ENCODE peak calls at places on chromosomes 3 and 15, in nine cellular contexts. F is psoas muscle; V is lower lobe of right lung; Y is left lung; L is tibial artery; P is DND-41; M is ovary; D is CD8-positive, alpha-beta T cell; A is SK-N-SH. H is an unnamed sample. For H3K4me1 and H3K27me3, the result is how much of the 10 kb centered on the place peaks cover.

GRCh38 chr3:154926721-154927120 is 153.4 kb upstream of the MME start:
- DNase-seq in F (no peak), V (no peak), Y (no peak), L (no peak), P (no peak), M (no peak), D (no peak), A (no peak), H (no peak)

GRCh38 chr15:82847703-82848102 is 38.3 kb downstream of the WHAMM start:
- DNase-seq in F (no peak), V (no peak), Y (no peak), L (no peak), P (no peak), M (no peak), D (no peak), A (no peak), H (no peak)

GRCh38 chr3:107450254-107450653 is 72.5 kb upstream of the BBX start:
- DNase-seq in F (no peak), V (no peak), Y (no peak), L (no peak), P (no peak), M (no peak), D (no peak), A (no peak), H (no peak)

GRCh38 chr3:67401911-67402310 is 252.5 kb downstream of the SUCLG2 start:
- DNase-seq in F (no peak), V (peak), Y (peak), L (no peak), P (no peak), M (no peak), D (no peak), A (no peak), H (no peak)

GRCh38 chr3:126348308-126348920 is 8.8 kb downstream of the KLF15 start:
- DNase-seq in F (peak), V (peak), Y (peak), L (peak), P (no peak), M (peak), D (no peak), A (peak), H (no peak)

GRCh38 chr3:17759901-17760300 is 17.5 kb upstream of the TBC1D5 start:
- DNase-seq in F (no peak), V (no peak), Y (no peak), L (no peak), P (no peak), M (no peak), D (no peak), A (no peak), H (no peak)

GRCh38 chr3:43632269-43632733 is 10.5 kb upstream of the ANO10 start:
- DNase-seq in F (no peak), V (no peak), Y (no peak), L (no peak), P (no peak), M (no peak), D (no peak), A (no peak), H (no peak)

GRCh38 chr3:16728762-16729745 is 123.8 kb upstream of the DAZL start:
- DNase-seq in F (no peak), V (no peak), Y (no peak), L (no peak), P (no peak), M (no peak), D (no peak), A (no peak), H (no peak)

GRCh38 chr15:67050522-67051087 is 14.8 kb upstream of the SMAD3 start:
- DNase-seq in F (no peak), V (no peak), Y (no peak), L (no peak), P (no peak), M (no peak), D (no peak), A (no peak), H (no peak)

GRCh38 chr15:63985221-63986184 is 60.8 kb downstream of the DAPK2 start:
- DNase-seq in F (peak), V (peak), Y (peak), L (peak), P (no peak), M (peak), D (no peak), A (no peak), H (peak)

GRCh38 chr3:50008931-50009330 is 69.0 kb downstream of the RBM6 start:
- DNase-seq in F (no peak), V (no peak), Y (no peak), L (no peak), P (no peak), M (no peak), D (no peak), A (no peak), H (no peak)

GRCh38 chr3:139458348-139458747 is 18.0 kb downstream of the RBP2 start:
- DNase-seq in F (no peak), V (no peak), Y (no peak), L (no peak), P (no peak), M (no peak), D (no peak), A (no peak), H (no peak)

GRCh38 chr3:185959609-185960517 is 22.0 kb upstream of the TRA2B start:
- DNase-seq in F (no peak), V (no peak), Y (no peak), L (no peak), P (no peak), M (no peak), D (no peak), A (no peak), H (no peak)

GRCh38 chr15:56788359-56788758 is 55.0 kb upstream of the ZNF280D start:
- DNase-seq in F (no peak), V (no peak), Y (no peak), L (no peak), P (no peak), M (no peak), D (no peak), A (no peak), H (no peak)

GRCh38 chr15:63497642-63498100 is 6.7 kb upstream of the USP3 start:
- DNase-seq in F (no peak), V (peak), Y (peak), L (no peak), P (peak), M (no peak), D (peak), A (no peak), H (no peak)

GRCh38 chr3:100033814-100034490 is 80.3 kb downstream of the FILIP1L start:
- DNase-seq in F (no peak), V (no peak), Y (no peak), L (no peak), P (no peak), M (no peak), D (no peak), A (no peak), H (no peak)

GRCh38 chr15:31261266-31262142 is 65.1 kb upstream of the KLF13 start:
- DNase-seq in F (no peak), V (no peak), Y (peak), L (peak), P (no peak), M (peak), D (no peak), A (no peak), H (no peak)

GRCh38 chr3:126131881-126132750 is 48.2 kb upstream of the SLC41A3 start:
- DNase-seq in F (peak), V (peak), Y (peak), L (peak), P (no peak), M (peak), D (no peak), A (peak), H (peak)

GRCh38 chr3:60079076-60079475 is 1029.3 kb upstream of the CFAP20DC start:
- DNase-seq in F (no peak), V (no peak), Y (no peak), L (no peak), P (peak), M (no peak), D (no peak), A (no peak), H (no peak)

GRCh38 chr15:67080118-67080899 is 14.9 kb downstream of the SMAD3 start:
- DNase-seq in F (peak), V (peak), Y (peak), L (peak), P (no peak), M (peak), D (no peak), A (no peak), H (peak)

GRCh38 chr3:184727357-184728060 is 15.6 kb upstream of the MAGEF1 start:
- DNase-seq in F (peak), V (no peak), Y (no peak), L (no peak), P (peak), M (peak), D (no peak), A (peak), H (no peak)

GRCh38 chr15:31228980-31229826 is 97.4 kb upstream of the KLF13 start:
- DNase-seq in F (no peak), V (peak), Y (peak), L (no peak), P (no peak), M (no peak), D (no peak), A (no peak), H (no peak)

GRCh38 chr3:190435618-190436017 is 14.1 kb downstream of the TMEM207 start:
- DNase-seq in F (no peak), V (no peak), Y (no peak), L (no peak), P (no peak), M (no peak), D (no peak), A (no peak), H (no peak)

GRCh38 chr15:70324001-70324974 is 226.6 kb upstream of the TLE3 start:
- DNase-seq in F (no peak), V (no peak), Y (no peak), L (no peak), P (no peak), M (no peak), D (no peak), A (peak), H (no peak)

GRCh38 chr15:96324192-96324895 is 6.2 kb upstream of the NR2F2 start:
- DNase-seq in F (no peak), V (no peak), Y (no peak), L (peak), P (no peak), M (peak), D (no peak), A (no peak), H (peak)

GRCh38 chr3:71778353-71778752 is 6.6 kb downstream of the PROK2 start:
- DNase-seq in F (no peak), V (no peak), Y (no peak), L (no peak), P (no peak), M (no peak), D (no peak), A (no peak), H (no peak)

GRCh38 chr3:195808741-195809290 is 2.9 kb downstream of the MUC4 start:
- DNase-seq in F (no peak), V (no peak), Y (no peak), L (no peak), P (no peak), M (no peak), D (no peak), A (no peak), H (peak)

GRCh38 chr3:190345027-190345821 is 23.0 kb upstream of the CLDN1 start:
- DNase-seq in F (no peak), V (no peak), Y (no peak), L (no peak), P (no peak), M (peak), D (no peak), A (no peak), H (no peak)

GRCh38 chr15:57596301-57596855 is 4.7 kb downstream of the MYZAP start:
- DNase-seq in F (no peak), V (no peak), Y (no peak), L (no peak), P (no peak), M (no peak), D (no peak), A (no peak), H (no peak)

GRCh38 chr3:10546181-10546624 is 40.8 kb upstream of the ATP2B2 start:
- DNase-seq in F (no peak), V (no peak), Y (no peak), L (no peak), P (no peak), M (no peak), D (no peak), A (no peak), H (no peak)

GRCh38 chr15:82045892-82046667 is at the start of gene MEX3B:
- DNase-seq in F (peak), V (peak), Y (peak), L (peak), P (peak), M (peak), D (peak), A (peak), H (peak)

GRCh38 chr3:184003187-184003967 is 14.3 kb downstream of the ABCC5 start:
- DNase-seq in F (no peak), V (no peak), Y (no peak), L (no peak), P (no peak), M (no peak), D (no peak), A (no peak), H (no peak)

DNA sequence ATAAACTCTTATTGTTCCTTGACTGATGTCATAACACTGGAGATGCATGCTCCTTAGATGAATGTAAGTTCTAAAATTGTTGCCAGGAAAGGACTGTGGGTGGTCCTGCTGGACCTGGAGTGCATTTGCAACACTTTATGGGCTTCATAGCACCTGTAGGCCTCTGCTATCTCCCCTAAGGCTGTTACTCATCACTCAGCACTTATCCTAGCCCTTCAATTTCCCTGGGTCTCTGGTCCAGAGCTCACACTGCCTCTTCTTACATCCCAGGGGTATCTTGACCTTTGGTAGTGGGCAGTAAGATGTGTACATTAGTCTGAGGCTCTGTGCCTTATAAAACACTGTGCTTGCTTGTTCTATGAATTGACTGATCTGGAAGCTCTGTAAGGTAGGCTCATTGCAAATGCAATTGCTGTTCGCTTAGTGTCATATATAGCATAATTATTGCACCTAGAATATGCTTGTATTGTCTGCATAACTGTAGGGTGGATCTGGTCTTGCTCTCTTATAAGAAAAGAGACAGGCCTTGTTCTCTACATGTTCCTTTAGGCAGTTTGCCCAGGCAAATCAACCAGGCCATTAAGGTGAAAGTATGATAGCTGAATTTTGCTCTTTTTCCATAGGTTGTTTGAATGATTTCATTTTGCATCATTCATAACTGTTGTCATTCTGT is 35.8 kb downstream of the SLCO3A1 start:
- DNase-seq in F (no peak), V (no peak), Y (no peak), L (no peak), P (no peak), M (no peak), D (no peak), A (no peak), H (no peak)
- H3K27ac ChIP-seq in F (no peak), V (no peak), Y (no peak), L (no peak), P (no peak), M (no peak), D (no peak), A (no peak), H (no peak)

GRCh38 chr15:85707519-85708338 is 87.0 kb downstream of the KLHL25 start:
- DNase-seq in F (no peak), V (no peak), Y (no peak), L (no peak), P (peak), M (no peak), D (no peak), A (peak), H (no peak)

GRCh38 chr15:85706779-85707518 is 87.8 kb downstream of the KLHL25 start:
- DNase-seq in F (no peak), V (no peak), Y (no peak), L (no peak), P (peak), M (no peak), D (no peak), A (no peak), H (no peak)

GRCh38 chr15:85704021-85704420 is 90.7 kb downstream of the KLHL25 start:
- DNase-seq in F (no peak), V (no peak), Y (no peak), L (no peak), P (no peak), M (no peak), D (no peak), A (no peak), H (no peak)

GRCh38 chr15:85702321-85703230 is 92.1 kb downstream of the KLHL25 start:
- DNase-seq in F (no peak), V (no peak), Y (no peak), L (no peak), P (no peak), M (no peak), D (no peak), A (no peak), H (no peak)

DNA sequence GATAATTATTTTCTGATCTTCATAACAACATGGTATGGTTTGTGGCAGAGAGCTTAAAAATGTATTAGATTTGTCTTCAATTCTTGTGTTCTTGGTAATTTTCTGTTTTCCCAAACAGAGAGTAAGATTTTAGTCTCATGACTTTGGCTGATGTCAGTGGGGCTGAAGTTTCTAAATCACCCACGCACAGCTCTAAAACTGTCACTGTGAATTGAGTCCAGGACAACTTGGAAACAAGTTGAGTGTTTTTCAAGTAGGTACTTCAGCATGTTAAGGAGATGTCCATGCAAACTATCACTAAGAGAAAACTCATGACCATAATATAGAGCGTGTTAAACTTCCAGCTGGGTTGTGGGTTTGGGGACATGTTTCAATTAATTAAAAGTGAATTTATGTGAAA is 90.0 kb downstream of the KLHL25 start:
- DNase-seq in F (no peak), V (no peak), Y (no peak), L (no peak), P (no peak), M (no peak), D (no peak), A (no peak), H (no peak)
- H3K4me1 ChIP-seq in F (half or more), V (half or more), Y (under half), L (under half), P (half or more), M (under half), D (half or more), A (under half), H (under half)

DNA sequence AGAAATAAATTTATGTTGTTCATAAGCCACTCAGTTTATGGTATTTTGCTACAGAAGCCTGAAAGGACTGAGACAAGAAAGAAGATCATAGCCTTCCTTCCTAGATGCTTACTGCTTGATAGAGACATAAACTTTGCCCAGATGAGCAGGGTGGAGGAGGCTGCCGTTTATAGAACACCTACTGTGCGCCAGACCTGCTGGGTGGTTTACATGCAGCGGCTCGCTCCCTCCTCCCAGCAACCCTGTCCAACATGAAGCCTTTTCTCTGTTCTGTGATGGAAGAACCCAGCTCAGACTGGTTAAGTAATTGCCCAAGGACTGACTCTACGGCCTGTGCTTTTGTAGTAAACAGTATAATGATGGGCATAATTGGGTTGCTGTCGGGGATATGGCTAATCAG is 37.0 kb downstream of the CORO2B start:
- DNase-seq in F (no peak), V (no peak), Y (no peak), L (no peak), P (no peak), M (no peak), D (no peak), A (no peak), H (no peak)
- H3K27me3 ChIP-seq in F (under half), V (under half), Y (under half), L (under half), P (under half), M (under half), D (under half), A (under half), H (under half)

GRCh38 chr15:29671308-29671981 is 150.8 kb downstream of the TJP1 start:
- DNase-seq in F (no peak), V (no peak), Y (no peak), L (no peak), P (no peak), M (no peak), D (no peak), A (no peak), H (no peak)

GRCh38 chr15:29672923-29673809 is 149.1 kb downstream of the TJP1 start:
- DNase-seq in F (no peak), V (no peak), Y (no peak), L (no peak), P (no peak), M (no peak), D (no peak), A (no peak), H (no peak)

GRCh38 chr15:29670945-29671307 is 151.3 kb downstream of the TJP1 start:
- DNase-seq in F (no peak), V (peak), Y (peak), L (no peak), P (no peak), M (no peak), D (no peak), A (no peak), H (no peak)

GRCh38 chr15:29670266-29670665 is 152.0 kb downstream of the TJP1 start:
- DNase-seq in F (no peak), V (no peak), Y (no peak), L (no peak), P (no peak), M (no peak), D (no peak), A (no peak), H (no peak)

DNA sequence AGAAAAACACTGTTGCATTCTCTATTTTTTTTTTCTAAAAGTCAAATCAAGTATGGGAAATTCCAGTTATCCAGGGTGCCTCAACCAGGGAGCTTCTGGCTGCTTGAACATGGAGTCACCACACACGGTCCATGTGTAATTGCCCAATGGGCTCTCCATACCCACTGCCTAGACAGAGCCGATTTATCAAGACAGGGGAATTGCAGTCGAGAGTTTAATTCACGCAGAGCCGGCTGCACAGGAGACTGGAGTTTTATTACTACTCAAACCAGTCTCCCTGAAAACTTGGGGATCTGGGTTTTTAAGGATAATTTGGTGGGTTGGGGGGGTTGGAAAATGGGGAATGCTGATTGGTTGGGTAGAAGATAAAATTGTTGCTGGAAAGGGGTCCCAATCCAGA is 149.8 kb downstream of the TJP1 start:
- DNase-seq in F (no peak), V (no peak), Y (no peak), L (no peak), P (no peak), M (no peak), D (no peak), A (no peak), H (no peak)
- H3K27ac ChIP-seq in F (no peak), V (no peak), Y (no peak), L (no peak), P (no peak), M (no peak), D (no peak), A (peak), H (no peak)

H was measured in aorta.